ENCODE peak calls at places on chromosomes 2 and 18, in five cellular contexts. L is GM23248, U is GM23338, M is HCT116, F is PC-3. P is an unnamed sample. For H3K9me2, the result is how much of the 10 kb centered on the place peaks cover.

GRCh38 chr18:54835944-54836343 is 7.7 kb downstream of the RAB27B start:
- DNase-seq in L (no peak), F (no peak), U (no peak), M (no peak), P (no peak)

GRCh38 chr18:32980896-32981295 is 208.1 kb upstream of the KLHL14 start:
- DNase-seq in M (no peak), L (no peak), F (no peak), U (no peak), P (no peak)

GRCh38 chr18:13868501-13869271 is 44.7 kb downstream of the MC5R start:
- DNase-seq in L (no peak), U (peak), F (no peak), M (no peak), P (no peak)

GRCh38 chr2:105521616-105522015 is 122.8 kb upstream of the FHL2 start:
- DNase-seq in F (no peak), L (no peak), M (no peak), U (no peak), P (no peak)

GRCh38 chr2:72149556-72150156 is 2.0 kb upstream of the CYP26B1 start:
- DNase-seq in M (no peak), F (no peak), L (peak), U (peak), P (no peak)

GRCh38 chr2:55718165-55719008 is 24.7 kb upstream of the PNPT1 start:
- DNase-seq in U (peak), M (peak), F (peak), L (peak), P (peak)

GRCh38 chr2:182642328-182642727 is 73.7 kb upstream of the DNAJC10 start:
- DNase-seq in L (peak), M (peak), U (peak), F (peak), P (peak)

GRCh38 chr2:237438082-237438925 is 24.3 kb upstream of the COL6A3 start:
- DNase-seq in U (peak), L (peak), F (peak), M (no peak), P (peak)

GRCh38 chr2:238761802-238762373 is 86.0 kb upstream of the TWIST2 start:
- DNase-seq in M (no peak), F (peak), U (peak), L (peak), P (peak)

GRCh38 chr2:26088038-26088643 is 54.3 kb downstream of the RAB10 start:
- DNase-seq in L (peak), M (no peak), F (peak), U (peak), P (peak)

GRCh38 chr2:58299123-58299522 is 58.0 kb upstream of the FANCL start:
- DNase-seq in M (no peak), F (peak), L (no peak), U (no peak), P (no peak)

GRCh38 chr2:86223098-86223681 is 23.9 kb downstream of the MRPL35 start:
- DNase-seq in U (no peak), F (no peak), L (peak), M (no peak), P (peak)

GRCh38 chr2:84882775-84883550 is 2.1 kb upstream of the TRABD2A start:
- DNase-seq in M (no peak), L (peak), U (no peak), F (no peak), P (no peak)

GRCh38 chr2:109403841-109404201 is 209.9 kb downstream of the SEPTIN10 start:
- DNase-seq in F (peak), M (no peak), U (no peak), L (peak), P (no peak)

GRCh38 chr2:151862688-151863087 is 34.5 kb upstream of the ARL5A start:
- DNase-seq in F (no peak), M (no peak), U (no peak), L (no peak), P (no peak)

GRCh38 chr2:184596819-184597411 is 1.4 kb upstream of the ZNF804A start:
- DNase-seq in L (peak), U (peak), F (peak), M (peak), P (no peak)

GRCh38 chr2:46488389-46488788 is 9.0 kb downstream of the TMEM247 start:
- DNase-seq in F (no peak), U (peak), L (peak), M (no peak), P (no peak)

GRCh38 chr2:137255990-137256389 is 490.6 kb downstream of the THSD7B start:
- DNase-seq in U (no peak), L (peak), F (peak), M (no peak), P (no peak)

GRCh38 chr2:42786561-42787345 is 5.6 kb downstream of the HAAO start:
- DNase-seq in F (no peak), M (no peak), U (peak), L (no peak), P (no peak)

GRCh38 chr18:11800947-11801346 is 50.3 kb upstream of the CHMP1B start:
- DNase-seq in F (peak), M (no peak), U (no peak), L (no peak), P (no peak)

GRCh38 chr2:38744399-38744780 is 6.8 kb downstream of the SRSF7 start:
- DNase-seq in M (no peak), U (no peak), F (no peak), L (no peak), P (no peak)

GRCh38 chr2:173457366-173457765 is 102.7 kb downstream of the CDCA7 start:
- DNase-seq in U (no peak), L (peak), F (no peak), M (no peak), P (no peak)

GRCh38 chr2:61055557-61055956 is 10.1 kb upstream of the SANBR start:
- DNase-seq in L (no peak), U (no peak), M (no peak), F (no peak), P (no peak)

DNA sequence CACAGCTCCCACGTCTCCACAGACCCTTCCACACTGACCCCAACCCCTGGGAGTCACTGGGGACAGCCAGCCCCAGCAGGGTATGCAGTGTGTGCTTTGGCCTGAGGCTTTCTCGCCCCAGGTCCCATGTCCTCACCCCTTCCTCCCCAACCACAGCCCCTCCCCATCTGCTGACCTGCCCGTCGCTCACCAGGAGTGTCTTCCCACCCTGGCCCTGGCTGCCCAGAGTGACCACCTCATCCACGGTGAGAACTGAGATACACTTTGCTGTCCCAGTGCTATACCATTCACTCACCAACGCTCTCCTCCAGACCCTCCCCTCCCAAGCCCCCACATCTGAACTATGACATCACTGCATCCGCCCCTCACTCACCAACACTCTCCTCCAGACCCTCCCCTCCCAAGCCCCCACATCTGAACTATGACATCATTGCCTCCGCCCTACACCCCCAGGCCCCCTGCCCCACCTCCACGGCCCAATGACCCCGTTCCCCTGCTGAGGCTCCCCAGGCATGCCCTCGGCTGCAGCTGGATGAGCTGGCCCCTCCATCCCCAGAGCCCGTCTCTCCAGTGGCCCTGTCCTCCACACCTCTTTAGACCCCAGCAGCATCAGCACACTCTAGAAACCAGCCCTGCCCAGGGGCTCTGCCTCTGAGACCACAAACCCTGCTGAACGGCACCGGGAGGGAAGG is 55.2 kb downstream of the ANKMY1 start:
- DNase-seq in F (no peak), U (no peak), L (no peak), M (no peak), P (no peak)
- H3K9me2 ChIP-seq in F (under half), U (under half), L (under half), M (under half), P (under half)

GRCh38 chr2:127673304-127674069 is 1.8 kb downstream of the LIMS2 start:
- DNase-seq in F (no peak), U (no peak), M (no peak), L (peak), P (peak)

GRCh38 chr2:127675335-127676261 is at the start of gene LIMS2:
- DNase-seq in M (no peak), L (peak), U (peak), F (peak), P (peak)

GRCh38 chr2:127676906-127677305 is 1.6 kb upstream of the LIMS2 start:
- DNase-seq in L (no peak), F (no peak), M (no peak), U (no peak), P (no peak)

GRCh38 chr2:127672341-127673303 is 2.7 kb downstream of the LIMS2 start:
- DNase-seq in U (no peak), F (no peak), L (peak), M (no peak), P (peak)

GRCh38 chr2:127674241-127675209 is 805 bp downstream of the LIMS2 start:
- DNase-seq in F (peak), L (peak), U (peak), M (no peak), P (no peak)
- TF ChIP-seq EZH2 in F (no peak), L (no peak), U (peak), M (no peak), P (peak)

GRCh38 chr18:56235773-56236115 is 402.6 kb downstream of the TXNL1 start:
- DNase-seq in L (no peak), F (no peak), U (peak), M (no peak), P (no peak)

GRCh38 chr18:56235061-56235772 is 403.2 kb downstream of the TXNL1 start:
- DNase-seq in U (no peak), M (no peak), F (no peak), L (no peak), P (no peak)

GRCh38 chr18:56238576-56238975 is 399.8 kb downstream of the TXNL1 start:
- DNase-seq in F (peak), M (no peak), L (peak), U (peak), P (no peak)

GRCh38 chr18:56233595-56233994 is 404.8 kb downstream of the TXNL1 start:
- DNase-seq in L (peak), M (no peak), U (no peak), F (peak), P (no peak)
- H3K9me2 ChIP-seq in L (under half), M (under half), U (under half), F (under half), P (under half)

GRCh38 chr2:232386740-232387450 is 8.3 kb downstream of the ALPP start:
- DNase-seq in M (no peak), F (no peak), L (peak), U (peak), P (no peak)
- TF ChIP-seq EZH2 in M (no peak), F (no peak), L (no peak), U (peak), P (peak)

GRCh38 chr2:118639371-118639770 is 208.1 kb downstream of the EN1 start:
- DNase-seq in F (no peak), U (no peak), M (no peak), L (no peak), P (no peak)

GRCh38 chr2:118644190-118644589 is 203.3 kb downstream of the EN1 start:
- DNase-seq in M (no peak), L (no peak), U (peak), F (no peak), P (no peak)

GRCh38 chr2:118643286-118643685 is 204.2 kb downstream of the EN1 start:
- DNase-seq in F (peak), M (no peak), L (no peak), U (no peak), P (no peak)

GRCh38 chr2:118641711-118642110 is 205.7 kb downstream of the EN1 start:
- DNase-seq in M (no peak), L (peak), U (no peak), F (no peak), P (no peak)

DNA sequence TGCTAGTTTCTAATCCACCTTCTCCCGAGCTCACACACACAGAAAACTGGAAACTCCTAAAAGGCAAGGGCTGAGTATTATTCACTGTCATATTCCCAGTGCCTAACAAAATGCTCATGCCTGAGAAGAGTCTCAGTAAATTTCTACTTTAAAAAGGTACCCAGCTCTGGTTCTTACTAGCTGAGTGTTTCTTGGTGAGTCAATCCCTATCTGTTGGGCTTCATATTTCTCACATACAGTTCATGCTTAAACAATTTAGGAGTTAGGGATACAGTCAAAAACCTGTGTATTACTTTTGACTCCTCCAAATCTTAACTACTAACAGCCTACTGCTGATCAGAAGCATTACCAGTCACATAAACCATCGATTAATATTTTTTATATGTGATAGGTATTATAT is 204.9 kb downstream of the EN1 start:
- DNase-seq in L (peak), M (no peak), U (no peak), F (no peak), P (no peak)
- H3K9me2 ChIP-seq in L (under half), M (under half), U (under half), F (under half), P (under half)

GRCh38 chr2:70898363-70899240 is 37.1 kb upstream of the ATP6V1B1 start:
- DNase-seq in L (no peak), F (no peak), U (peak), M (no peak), P (no peak)

GRCh38 chr2:70895998-70896764 is 39.5 kb upstream of the ATP6V1B1 start:
- DNase-seq in L (no peak), M (no peak), F (no peak), U (no peak), P (no peak)

GRCh38 chr2:70897977-70898226 is 37.8 kb upstream of the ATP6V1B1 start:
- DNase-seq in F (no peak), M (no peak), L (no peak), U (no peak), P (no peak)

GRCh38 chr2:70896765-70897202 is 38.9 kb upstream of the ATP6V1B1 start:
- DNase-seq in L (no peak), M (no peak), U (peak), F (no peak), P (no peak)

GRCh38 chr2:70897203-70897976 is 38.3 kb upstream of the ATP6V1B1 start:
- DNase-seq in U (no peak), F (no peak), L (peak), M (no peak), P (no peak)
- TF ChIP-seq EZH2 in U (peak), F (no peak), L (no peak), M (no peak), P (peak)

DNA sequence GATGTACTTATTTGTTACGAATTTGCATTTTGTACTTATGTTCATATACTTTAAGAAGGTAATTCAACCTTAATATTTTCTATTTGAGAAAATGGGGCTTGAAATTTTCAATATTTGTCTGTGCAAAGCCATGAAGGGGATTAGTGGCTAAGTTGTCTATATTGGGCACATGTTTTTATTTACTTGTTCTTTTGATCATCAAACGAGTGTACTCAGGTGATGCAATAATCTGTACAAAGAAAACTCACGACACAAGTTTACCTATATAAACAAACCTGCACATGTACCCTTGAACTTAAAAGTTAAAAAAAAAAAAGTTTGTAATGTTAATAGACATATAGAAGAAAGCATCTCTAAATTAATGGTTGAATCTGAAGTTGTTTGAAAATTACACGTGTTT is 658.9 kb upstream of the SYT4 start:
- DNase-seq in F (no peak), U (no peak), L (no peak), M (no peak), P (no peak)
- H3K9me2 ChIP-seq in F (under half), U (under half), L (under half), M (under half), P (under half)

DNA sequence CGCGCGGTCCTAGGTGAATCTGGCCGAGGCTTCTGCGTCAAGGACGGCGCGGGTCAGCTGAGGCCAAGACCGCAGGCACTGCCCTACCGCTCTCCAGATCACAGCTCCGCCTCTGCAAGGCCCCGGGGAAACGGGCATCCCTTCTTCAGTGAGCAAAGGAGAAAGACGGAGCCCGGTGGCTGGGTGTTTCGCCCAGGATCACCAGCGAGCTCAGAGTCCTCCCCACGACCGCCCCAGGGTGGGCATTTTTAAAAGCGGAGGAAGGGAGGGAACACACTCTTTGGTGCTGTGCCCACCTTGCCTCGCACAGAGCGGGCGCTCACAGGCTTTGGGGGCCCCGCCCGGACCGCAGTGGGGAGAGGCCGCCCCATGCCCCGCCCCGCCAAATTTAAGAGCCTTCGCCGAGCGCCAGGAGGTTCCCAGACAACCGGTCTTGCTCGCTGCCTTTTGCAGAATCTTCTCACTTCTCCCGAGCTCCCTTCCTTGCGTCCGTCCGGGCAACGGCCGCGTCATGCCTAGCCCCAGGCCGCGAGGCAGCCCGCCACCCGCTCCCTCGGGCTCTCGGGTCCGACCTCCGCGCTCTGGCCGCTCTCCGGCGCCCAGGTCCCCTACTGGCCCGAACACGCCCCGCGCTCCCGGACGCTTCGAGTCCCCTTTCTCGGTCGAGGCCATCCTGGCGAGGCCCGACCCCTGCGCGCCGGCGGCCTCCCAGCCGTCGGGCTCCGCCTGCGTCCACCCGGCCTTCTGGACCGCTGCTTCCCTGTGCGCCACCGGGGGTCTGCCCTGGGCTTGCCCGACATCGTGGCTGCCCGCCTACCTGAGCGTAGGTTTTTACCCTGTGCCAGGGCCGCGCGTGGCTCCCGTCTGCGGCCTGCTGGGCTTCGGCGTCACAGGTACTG is at the start of gene NOTO:
- DNase-seq in L (peak), F (no peak), M (no peak), U (peak), P (peak)
- TF ChIP-seq EZH2 in L (peak), F (peak), M (no peak), U (peak), P (peak)

DNA sequence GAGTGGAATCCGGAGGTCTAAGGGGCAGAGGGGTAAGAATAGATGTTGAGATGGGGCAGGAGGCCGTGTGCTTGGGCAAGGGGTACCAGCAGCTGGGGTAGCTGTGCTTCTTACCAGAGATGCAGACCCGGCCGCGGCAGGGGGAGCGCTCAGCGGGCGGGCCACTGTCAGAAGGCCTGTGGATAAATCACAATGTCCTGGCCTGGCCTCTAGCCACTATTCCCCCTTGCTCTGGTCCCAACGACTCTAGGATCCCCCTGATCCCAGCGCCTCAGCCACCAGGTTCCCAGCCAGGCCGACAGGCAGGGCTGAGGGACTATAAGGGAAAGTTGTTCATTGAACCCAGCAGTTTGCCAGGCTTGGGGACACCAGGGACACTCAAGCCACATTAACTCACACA is 9.0 kb downstream of the WDR54 start:
- DNase-seq in M (no peak), L (no peak), U (no peak), F (no peak), P (no peak)
- H3K9me2 ChIP-seq in M (under half), L (under half), U (under half), F (under half), P (under half)

GRCh38 chr18:906416-907170 is 1.9 kb downstream of the ADCYAP1 start:
- DNase-seq in M (no peak), L (peak), F (no peak), U (peak), P (peak)
- TF ChIP-seq EZH2 in M (no peak), L (peak), F (peak), U (peak), P (peak)

P was measured in hepatocyte.